ENCODE peak calls at places on chromosome 11, in six cellular contexts. Z, C, S, T, U and W are unnamed samples.

GRCh38 chr11:67238894-67239794 is 27.1 kb upstream of the GRK2 start:
- DNase-seq in Z (no peak), C (no peak), S (no peak), T (no peak), U (no peak), W (no peak)

GRCh38 chr11:117722074-117722473 is 74.9 kb downstream of the DSCAML1 start:
- DNase-seq in Z (no peak), C (no peak), S (no peak), T (no peak), U (no peak), W (no peak)

GRCh38 chr11:72297828-72298227 is 53.9 kb upstream of the PHOX2A start:
- DNase-seq in Z (no peak), C (no peak), S (no peak), T (no peak), U (no peak), W (no peak)

GRCh38 chr11:79081441-79082124 is 359.2 kb downstream of the TENM4 start:
- DNase-seq in Z (no peak), C (no peak), S (no peak), T (no peak), U (no peak), W (no peak)

GRCh38 chr11:86625981-86626380 is 46.4 kb downstream of the ME3 start:
- DNase-seq in Z (no peak), C (no peak), S (no peak), T (no peak), U (no peak), W (no peak)

GRCh38 chr11:70159612-70160570 is 43.2 kb upstream of the FADD start:
- DNase-seq in Z (no peak), C (no peak), S (peak; percentile 77), T (no peak), U (peak; percentile 16), W (no peak)

GRCh38 chr11:35347921-35348331 is 71.4 kb downstream of the SLC1A2 start:
- DNase-seq in Z (no peak), C (no peak), S (no peak), T (peak; percentile 75), U (no peak), W (no peak)

GRCh38 chr11:40118780-40119179 is 1340.7 kb downstream of the LRRC4C start:
- DNase-seq in Z (no peak), C (no peak), S (no peak), T (no peak), U (no peak), W (no peak)

GRCh38 chr11:1233351-1234053 is 10.6 kb downstream of the MUC5B start:
- DNase-seq in Z (no peak), C (no peak), S (no peak), T (no peak), U (no peak), W (no peak)

GRCh38 chr11:127943763-127944162 is 643.6 kb downstream of the ETS1 start:
- DNase-seq in Z (no peak), C (no peak), S (no peak), T (no peak), U (no peak), W (no peak)

GRCh38 chr11:41301023-41301422 is 158.4 kb downstream of the LRRC4C start:
- DNase-seq in Z (no peak), C (no peak), S (no peak), T (no peak), U (no peak), W (no peak)

GRCh38 chr11:118705111-118705741 is 25.8 kb upstream of the TREH start:
- DNase-seq in Z (no peak), C (no peak), S (no peak), T (no peak), U (peak; percentile 45), W (no peak)

GRCh38 chr11:17275376-17276235 is 933 bp upstream of the NUCB2 start:
- DNase-seq in Z (no peak), C (no peak), S (no peak), T (no peak), U (no peak), W (no peak)

GRCh38 chr11:121494355-121495099 is 41.8 kb upstream of the SORL1-AS1 start:
- DNase-seq in Z (no peak), C (no peak), S (no peak), T (no peak), U (no peak), W (no peak)

GRCh38 chr11:112558691-112559090 is 298.0 kb upstream of the PLET1 start:
- DNase-seq in Z (no peak), C (no peak), S (no peak), T (no peak), U (no peak), W (no peak)

GRCh38 chr11:29432719-29433325 is 584.0 kb downstream of the KCNA4 start:
- DNase-seq in Z (no peak), C (no peak), S (peak; percentile 3), T (no peak), U (no peak), W (no peak)

GRCh38 chr11:70580036-70580805 is 181.9 kb downstream of the CTTN start:
- DNase-seq in Z (no peak), C (no peak), S (no peak), T (no peak), U (no peak), W (no peak)

GRCh38 chr11:122149232-122149631 is 33.2 kb upstream of the BLID start:
- DNase-seq in Z (no peak), C (no peak), S (no peak), T (no peak), U (no peak), W (no peak)

GRCh38 chr11:104175769-104176168 is 11.8 kb upstream of the PDGFD start:
- DNase-seq in Z (no peak), C (no peak), S (no peak), T (no peak), U (no peak), W (no peak)

GRCh38 chr11:66069715-66070603 is at the start of gene PACS1:
- DNase-seq in Z (no peak), C (peak; percentile 73), S (no peak), T (no peak), U (peak; percentile 75), W (no peak)
- TF ChIP-seq CTCF in Z (no peak), C (no peak), S (no peak), T (no peak), U (no peak), W (no peak)

GRCh38 chr11:115321602-115322289 is 182.5 kb downstream of the CADM1 start:
- DNase-seq in Z (no peak), C (no peak), S (no peak), T (peak; percentile 46), U (no peak), W (no peak)

GRCh38 chr11:115325523-115325922 is 178.7 kb downstream of the CADM1 start:
- DNase-seq in Z (no peak), C (no peak), S (no peak), T (no peak), U (no peak), W (no peak)

GRCh38 chr11:115322553-115323203 is 181.5 kb downstream of the CADM1 start:
- DNase-seq in Z (no peak), C (no peak), S (no peak), T (no peak), U (no peak), W (no peak)

DNA sequence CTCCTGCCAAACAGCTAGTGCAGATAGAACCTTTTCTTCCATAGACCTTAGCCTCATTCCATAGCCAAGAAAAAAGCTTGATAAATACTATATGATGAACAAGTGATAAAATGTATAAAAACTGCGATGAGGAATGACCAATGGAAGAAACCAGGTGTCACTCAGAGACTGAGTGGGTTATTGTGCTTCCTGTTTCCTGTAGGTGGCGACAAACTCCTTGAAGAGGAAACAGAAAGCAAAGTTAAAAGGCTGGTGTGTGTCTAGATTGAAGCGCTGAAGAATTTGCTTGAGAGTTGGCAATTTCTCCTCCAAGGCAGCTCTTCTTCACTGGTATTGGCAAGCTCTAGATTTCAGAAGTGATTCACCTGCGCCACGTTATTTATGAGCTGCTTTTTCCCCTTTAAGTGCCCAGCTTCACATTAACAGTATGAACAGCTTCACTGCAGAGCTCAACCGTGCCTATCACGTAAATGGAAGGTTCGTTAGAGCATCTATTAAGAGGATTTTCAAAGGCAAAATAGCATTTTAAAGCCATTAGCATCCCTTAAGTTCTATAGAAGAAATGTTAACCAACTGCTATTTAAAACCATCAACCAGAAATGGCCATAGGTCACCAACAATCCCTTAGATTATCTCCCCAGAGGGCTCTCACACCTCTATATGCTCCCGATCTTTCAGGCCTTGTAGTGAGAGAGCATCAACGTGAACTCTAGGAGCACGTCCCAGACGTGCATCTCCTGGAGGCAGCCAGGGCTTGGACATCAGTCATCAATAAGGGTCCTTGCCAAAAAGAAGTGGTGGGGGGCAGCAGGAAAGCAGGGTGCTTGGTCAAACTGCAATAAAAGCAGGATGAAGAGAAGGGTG is 179.4 kb downstream of the CADM1 start:
- DNase-seq in Z (no peak), C (peak; percentile 13), S (no peak), T (no peak), U (peak; percentile 57), W (no peak)
- TF ChIP-seq CTCF in Z (peak; percentile 56), C (peak; percentile 62), S (no peak), T (peak; percentile 70), U (peak; percentile 74), W (no peak)

GRCh38 chr11:65150513-65151271 is 16.4 kb upstream of the SYVN1 start:
- DNase-seq in Z (no peak), C (no peak), S (peak; percentile 90), T (peak; percentile 38), U (peak; percentile 96), W (peak; percentile 61)
- TF ChIP-seq CTCF in Z (no peak), C (no peak), S (no peak), T (no peak), U (no peak), W (no peak)

GRCh38 chr11:61728066-61728939 is 24.1 kb upstream of the MYRF start:
- DNase-seq in Z (no peak), C (no peak), S (no peak), T (no peak), U (no peak), W (no peak)
- TF ChIP-seq CTCF in Z (no peak), C (no peak), S (no peak), T (no peak), U (no peak), W (no peak)